ENCODE peak calls at places on chromosomes 4 and X, in four cellular contexts. N is brain microvascular endothelial cell, R is hypothalamus, K is GDM1. G is an unnamed sample.

GRCh38 chr4:20723019-20723418 is 22.8 kb downstream of the PACRGL start:
- DNase-seq in N (peak), R (no peak), K (no peak), G (no peak)

GRCh38 chrX:130631011-130631410 is 229.2 kb downstream of the RBMX2 start:
- DNase-seq in N (no peak), R (no peak), K (no peak), G (no peak)

GRCh38 chr4:106530034-106530361 is 161.4 kb upstream of the GIMD1 start:
- DNase-seq in N (no peak), R (no peak), K (no peak), G (no peak)

GRCh38 chr4:87461281-87461700 is 38.9 kb downstream of the NUDT9 start:
- DNase-seq in N (peak), R (no peak), K (no peak), G (no peak)

GRCh38 chr4:139851133-139851532 is 185.5 kb downstream of the MGST2 start:
- DNase-seq in N (no peak), R (no peak), K (no peak), G (no peak)

GRCh38 chrX:81957900-81958545 is 756.1 kb downstream of the SH3BGRL start:
- DNase-seq in N (no peak), R (no peak), K (peak), G (no peak)

GRCh38 chrX:143669395-143669794 is 33.5 kb upstream of the SLITRK4 start:
- DNase-seq in N (no peak), R (no peak), K (no peak), G (no peak)

GRCh38 chr4:107261241-107261874 is 225.2 kb upstream of the DKK2 start:
- DNase-seq in N (no peak), R (no peak), K (no peak), G (no peak)

G was measured in NCI-H774.